ENCODE peak calls at places on chromosomes 1 and 21, in ten cellular contexts. J, N, Z, B, A, H, U, I, O and R are unnamed samples. For H3K4me1, the result is how much of the 10 kb centered on the place peaks cover.

GRCh38 chr21:26883768-26884167 is 38.6 kb upstream of the ADAMTS1 start:
- DNase-seq in J (peak), N (no peak), Z (no peak), B (no peak), A (no peak), H (no peak), U (no peak), I (no peak), O (no peak), R (no peak)

GRCh38 chr1:154551474-154551873 is 7.0 kb downstream of the UBE2Q1 start:
- DNase-seq in J (no peak), N (no peak), Z (no peak), B (no peak), A (no peak), H (no peak), U (no peak), I (no peak), O (no peak), R (no peak)

GRCh38 chr1:228059536-228060457 is 22.7 kb upstream of the ARF1 start:
- DNase-seq in J (no peak), N (no peak), Z (peak), B (peak), A (peak), H (no peak), U (peak), I (peak), O (peak), R (no peak)

GRCh38 chr1:19606817-19607706 is 37.0 kb upstream of the NBL1 start:
- DNase-seq in J (peak), N (no peak), Z (no peak), B (no peak), A (no peak), H (no peak), U (no peak), I (no peak), O (no peak), R (no peak)

GRCh38 chr1:236685917-236686814 is at the start of gene ACTN2:
- DNase-seq in J (no peak), N (no peak), Z (peak), B (peak), A (no peak), H (peak), U (peak), I (no peak), O (peak), R (no peak)

GRCh38 chr1:47388548-47389238 is 27.4 kb upstream of the FOXE3 start:
- DNase-seq in J (peak), N (no peak), Z (no peak), B (peak), A (peak), H (peak), U (peak), I (peak), O (peak), R (no peak)

GRCh38 chr1:157363660-157364140 is 188.6 kb downstream of the FCRL5 start:
- DNase-seq in J (peak), N (no peak), Z (no peak), B (no peak), A (no peak), H (no peak), U (no peak), I (peak), O (peak), R (no peak)

GRCh38 chr1:107681001-107681479 is 283.9 kb downstream of the VAV3 start:
- DNase-seq in J (no peak), N (no peak), Z (no peak), B (no peak), A (no peak), H (no peak), U (no peak), I (no peak), O (no peak), R (no peak)

GRCh38 chr1:194071200-194071599 is 884.8 kb upstream of the B3GALT2 start:
- DNase-seq in J (no peak), N (no peak), Z (no peak), B (no peak), A (no peak), H (no peak), U (no peak), I (no peak), O (no peak), R (no peak)

GRCh38 chr1:53462213-53462612 is 3.0 kb downstream of the DMRTB1 start:
- DNase-seq in J (no peak), N (no peak), Z (no peak), B (no peak), A (no peak), H (no peak), U (no peak), I (no peak), O (no peak), R (no peak)

GRCh38 chr1:27522860-27523665 is 33.1 kb upstream of the WASF2 start:
- DNase-seq in J (no peak), N (no peak), Z (no peak), B (no peak), A (no peak), H (peak), U (no peak), I (no peak), O (peak), R (no peak)

GRCh38 chr1:109370712-109371270 is 26.9 kb downstream of the SORT1 start:
- DNase-seq in J (peak), N (no peak), Z (no peak), B (no peak), A (no peak), H (no peak), U (no peak), I (peak), O (peak), R (no peak)
- H3K4me3 ChIP-seq in J (peak), N (peak), Z (peak), B (peak), A (no peak), H (peak), U (no peak), I (peak), O (no peak), R (peak)

DNA sequence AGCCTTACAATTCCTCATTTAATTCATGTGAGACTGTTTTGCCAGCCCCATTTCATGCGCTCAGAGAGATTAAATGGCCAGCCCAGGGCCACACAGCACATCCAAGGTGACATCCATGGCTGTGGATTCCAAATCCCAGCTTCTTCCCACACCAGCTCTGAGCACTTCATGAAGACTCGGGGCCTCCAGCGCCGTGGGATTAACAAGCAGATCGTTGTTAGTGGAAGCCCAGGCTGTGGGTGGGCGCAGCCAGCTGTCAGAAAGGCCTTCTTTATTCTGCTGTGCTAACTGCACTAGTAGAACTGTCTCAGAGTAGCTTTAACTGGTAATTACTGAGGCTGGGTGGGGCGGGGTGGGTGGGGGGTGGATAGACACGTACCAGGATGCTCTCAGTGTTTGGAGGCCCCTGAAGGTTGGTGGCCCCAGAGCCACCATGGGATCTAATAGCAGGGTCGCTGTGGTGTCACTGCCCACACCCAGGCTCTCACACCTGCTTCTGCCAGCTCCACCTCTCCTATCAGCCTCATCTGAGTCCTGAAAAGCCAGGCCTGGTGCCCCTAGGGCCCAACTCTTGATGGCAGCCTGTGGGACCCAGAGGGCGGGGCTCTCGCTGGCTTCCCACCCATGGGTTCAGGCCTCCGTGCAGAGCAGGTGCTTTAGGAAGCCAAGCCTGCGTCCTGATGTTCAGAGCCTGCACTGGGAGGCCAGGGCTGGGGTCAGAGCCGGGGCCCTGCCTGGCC is 3.4 kb downstream of the BMP8A start:
- DNase-seq in J (no peak), N (no peak), Z (no peak), B (no peak), A (no peak), H (no peak), U (no peak), I (no peak), O (no peak), R (no peak)
- H3K4me1 ChIP-seq in J (under half), N (under half), Z (under half), B (under half), A (under half), H (under half), U (under half), I (under half), O (under half), R (under half)

DNA sequence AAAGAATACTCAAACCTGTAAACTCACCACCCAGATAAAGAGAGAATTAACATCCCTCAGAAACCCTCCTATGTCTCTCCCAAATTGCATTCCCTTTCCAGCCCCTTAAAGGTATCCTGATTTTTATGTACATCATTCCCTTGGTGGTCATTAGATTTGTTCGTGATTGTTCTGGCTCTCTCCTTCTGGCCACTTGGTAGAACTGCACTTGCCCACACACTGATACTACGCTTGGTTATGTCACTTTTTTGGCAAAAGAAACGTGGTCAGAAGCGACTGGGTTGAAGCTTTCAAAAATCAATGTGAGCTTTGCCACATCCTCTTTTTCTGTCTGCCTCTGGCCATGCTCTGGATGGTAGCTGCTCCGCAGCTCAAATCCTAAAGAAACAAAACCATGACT is 76.3 kb downstream of the KRTAP19-8 start:
- DNase-seq in J (no peak), N (no peak), Z (no peak), B (no peak), A (no peak), H (no peak), U (no peak), I (no peak), O (peak), R (no peak)
- TF ChIP-seq CTCF in J (no peak), N (no peak), Z (peak), B (no peak), A (no peak), H (no peak), U (no peak), I (no peak), O (peak), R (no peak)

GRCh38 chr1:115314765-115315164 is 23.3 kb downstream of the NGF start:
- DNase-seq in J (peak), N (no peak), Z (no peak), B (peak), A (no peak), H (no peak), U (no peak), I (peak), O (peak), R (no peak)
- H3K4me3 ChIP-seq in J (no peak), N (no peak), Z (no peak), B (no peak), A (no peak), H (no peak), U (no peak), I (no peak), O (no peak), R (no peak)

GRCh38 chr1:85200367-85200869 is 398 bp downstream of the SYDE2 start:
- DNase-seq in J (no peak), N (no peak), Z (no peak), B (peak), A (peak), H (no peak), U (no peak), I (peak), O (peak), R (no peak)
- H3K4me1 ChIP-seq in J (under half), N (under half), Z (under half), B (under half), A (under half), H (under half), U (under half), I (under half), O (under half), R (half or more)

GRCh38 chr1:161195171-161195570 is 3.7 kb downstream of the ADAMTS4 start:
- DNase-seq in J (no peak), N (no peak), Z (no peak), B (peak), A (no peak), H (no peak), U (peak), I (no peak), O (no peak), R (no peak)

GRCh38 chr1:161192476-161193465 is 6.1 kb downstream of the ADAMTS4 start:
- DNase-seq in J (peak), N (no peak), Z (no peak), B (peak), A (peak), H (peak), U (peak), I (peak), O (peak), R (no peak)

GRCh38 chr1:161191971-161192370 is 6.9 kb downstream of the ADAMTS4 start:
- DNase-seq in J (no peak), N (no peak), Z (no peak), B (no peak), A (no peak), H (no peak), U (peak), I (no peak), O (no peak), R (no peak)

GRCh38 chr1:161196111-161196510 is 2.7 kb downstream of the ADAMTS4 start:
- DNase-seq in J (no peak), N (no peak), Z (no peak), B (no peak), A (no peak), H (no peak), U (no peak), I (no peak), O (no peak), R (no peak)

GRCh38 chr1:161193561-161194235 is 5.2 kb downstream of the ADAMTS4 start:
- DNase-seq in J (no peak), N (no peak), Z (no peak), B (no peak), A (no peak), H (no peak), U (peak), I (no peak), O (no peak), R (no peak)
- TF ChIP-seq CTCF in J (no peak), N (no peak), Z (peak), B (no peak), A (no peak), H (no peak), U (peak), I (no peak), O (no peak), R (no peak)

GRCh38 chr1:88985033-88985432 is 7.4 kb downstream of the KYAT3 start:
- DNase-seq in J (peak), N (no peak), Z (no peak), B (no peak), A (no peak), H (peak), U (no peak), I (peak), O (no peak), R (no peak)
- H3K4me3 ChIP-seq in J (no peak), N (no peak), Z (no peak), B (no peak), A (no peak), H (peak), U (no peak), I (no peak), O (no peak), R (no peak)

DNA sequence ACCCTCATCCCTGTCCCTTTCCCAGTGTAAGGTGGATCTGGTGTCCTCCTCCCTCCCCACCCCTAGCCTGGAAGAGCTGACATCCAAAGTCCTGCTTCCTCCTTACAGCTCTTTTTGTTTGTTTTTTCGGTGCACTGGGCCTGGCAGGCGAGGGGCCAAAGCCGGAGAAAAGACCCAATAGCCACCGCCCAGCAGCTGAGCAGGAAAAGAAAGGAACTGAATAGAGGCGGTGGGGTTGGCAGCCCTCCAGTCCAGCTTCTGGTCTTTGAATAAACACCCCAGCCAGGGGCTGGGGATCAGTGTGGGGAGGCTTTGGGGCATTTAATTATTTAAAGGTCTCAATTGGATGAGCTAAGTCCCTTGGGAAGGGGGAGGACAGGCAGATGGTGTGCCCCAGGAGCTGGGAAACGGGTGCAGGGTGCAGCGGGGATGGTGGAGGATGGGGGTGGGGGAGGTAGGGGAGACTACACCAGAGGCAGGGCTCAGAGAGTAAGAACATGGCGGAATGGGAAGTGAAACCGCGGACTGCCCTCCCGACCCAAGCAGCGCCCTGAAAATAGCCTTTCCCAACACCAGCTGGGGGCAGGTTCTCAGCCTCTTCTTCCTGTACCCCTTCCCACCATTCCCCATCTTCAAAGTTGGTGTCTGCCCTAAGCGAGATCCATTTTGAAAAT is 20.2 kb downstream of the BTG2 start:
- DNase-seq in J (no peak), N (no peak), Z (no peak), B (peak), A (peak), H (peak), U (no peak), I (no peak), O (no peak), R (no peak)
- H3K4me1 ChIP-seq in J (under half), N (under half), Z (half or more), B (half or more), A (half or more), H (under half), U (under half), I (under half), O (under half), R (half or more)

GRCh38 chr1:244865820-244866219 is 1.5 kb upstream of the HNRNPU start:
- DNase-seq in J (no peak), N (no peak), Z (no peak), B (no peak), A (no peak), H (no peak), U (no peak), I (no peak), O (no peak), R (no peak)

GRCh38 chr1:244864253-244865027 is at the start of gene HNRNPU:
- DNase-seq in J (peak), N (peak), Z (peak), B (peak), A (peak), H (peak), U (peak), I (peak), O (peak), R (peak)

GRCh38 chr1:244865028-244865371 is 657 bp upstream of the HNRNPU start:
- DNase-seq in J (no peak), N (no peak), Z (no peak), B (peak), A (no peak), H (peak), U (no peak), I (no peak), O (peak), R (peak)

GRCh38 chr1:244868484-244869363 is 4.4 kb upstream of the HNRNPU start:
- DNase-seq in J (no peak), N (no peak), Z (no peak), B (no peak), A (no peak), H (no peak), U (no peak), I (no peak), O (no peak), R (no peak)

GRCh38 chr1:244866355-244866754 is 2.0 kb upstream of the HNRNPU start:
- DNase-seq in J (no peak), N (no peak), Z (no peak), B (no peak), A (no peak), H (no peak), U (no peak), I (no peak), O (no peak), R (no peak)
- TF ChIP-seq CTCF in J (no peak), N (no peak), Z (no peak), B (no peak), A (no peak), H (no peak), U (no peak), I (no peak), O (no peak), R (no peak)

DNA sequence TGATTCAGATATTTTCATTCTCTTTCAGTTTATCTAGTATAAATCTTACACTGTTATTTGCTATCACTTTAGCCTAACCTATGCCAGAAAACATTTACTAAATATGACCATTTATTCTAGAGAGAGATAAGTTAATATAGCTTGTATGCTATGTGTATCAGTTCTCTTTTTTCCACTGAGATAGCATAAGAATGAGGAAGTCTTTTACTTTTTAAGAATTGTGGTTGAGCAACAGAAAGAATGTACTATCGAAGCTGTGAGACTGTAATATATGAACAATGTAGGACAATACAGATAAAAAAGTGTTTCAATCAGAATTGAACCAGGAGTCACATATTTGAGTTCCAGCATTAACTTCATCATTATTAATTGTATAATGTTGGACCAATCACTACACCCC is 479.9 kb upstream of the PLXNA2 start:
- DNase-seq in J (no peak), N (no peak), Z (no peak), B (no peak), A (no peak), H (no peak), U (no peak), I (no peak), O (no peak), R (no peak)
- H3K4me3 ChIP-seq in J (no peak), N (no peak), Z (no peak), B (no peak), A (no peak), H (no peak), U (no peak), I (no peak), O (no peak), R (no peak)